ENCODE peak calls at places on chromosomes 3 and 15, in seven cellular contexts. F is thoracic aorta, U is adrenal gland, D is upper lobe of right lung, R is HFFc6, O is neural crest cell, C is brain microvascular endothelial cell. I is an unnamed sample.
A peak's percentile ranks its signal among the peaks of the same experiment; 100 is the strongest.

GRCh38 chr3:38163117-38163870 is 2.0 kb upstream of the OXSR1 start:
- DNase-seq in F (no peak), U (no peak), D (no peak), R (no peak), O (no peak), C (no peak), I (no peak)

GRCh38 chr15:52463638-52464037 is 65.0 kb downstream of the MYO5A start:
- DNase-seq in F (no peak), U (no peak), D (no peak), R (peak; percentile 25), O (no peak), C (no peak), I (no peak)

GRCh38 chr3:194166682-194167479 is 30.9 kb downstream of the HES1 start:
- DNase-seq in F (no peak), U (no peak), D (no peak), R (no peak), O (no peak), C (no peak), I (no peak)

GRCh38 chr3:129611812-129612349 is 5.4 kb upstream of the PLXND1 start:
- DNase-seq in F (no peak), U (no peak), D (no peak), R (peak; percentile 60), O (no peak), C (peak; percentile 69), I (no peak)

GRCh38 chr3:117234321-117234720 is 524.7 kb downstream of the TUSC7 start:
- DNase-seq in F (no peak), U (no peak), D (no peak), R (no peak), O (no peak), C (no peak), I (no peak)

GRCh38 chr3:7293286-7293685 is 432.4 kb downstream of the GRM7 start:
- DNase-seq in F (no peak), U (no peak), D (no peak), R (no peak), O (no peak), C (no peak), I (no peak)

GRCh38 chr3:31382856-31383255 is 149.9 kb upstream of the STT3B start:
- DNase-seq in F (no peak), U (no peak), D (no peak), R (no peak), O (no peak), C (no peak), I (no peak)

GRCh38 chr15:74461847-74462511 is 1.0 kb upstream of the UBL7 start:
- DNase-seq in F (no peak), U (no peak), D (no peak), R (no peak), O (no peak), C (no peak), I (no peak)

GRCh38 chr3:41267975-41268640 is 68.8 kb downstream of the CTNNB1 start:
- DNase-seq in F (no peak), U (no peak), D (no peak), R (peak; percentile 93), O (no peak), C (peak; percentile 98), I (no peak)

GRCh38 chr15:47718474-47719440 is 1.5 kb downstream of the SEMA6D start:
- DNase-seq in F (no peak), U (peak; percentile 60), D (peak; percentile 59), R (no peak), O (no peak), C (peak; percentile 34), I (no peak)

GRCh38 chr15:38002883-38003477 is 68.5 kb downstream of the TMCO5A start:
- DNase-seq in F (no peak), U (peak; percentile 77), D (peak; percentile 72), R (peak; percentile 69), O (peak; percentile 18), C (peak; percentile 85), I (peak; percentile 69)

GRCh38 chr15:45442497-45443135 is 64.3 kb upstream of the GATM start:
- DNase-seq in F (no peak), U (no peak), D (no peak), R (peak; percentile 55), O (no peak), C (peak; percentile 47), I (no peak)

GRCh38 chr3:186217820-186218164 is 108.9 kb upstream of the ETV5 start:
- DNase-seq in F (no peak), U (no peak), D (no peak), R (no peak), O (no peak), C (no peak), I (no peak)

GRCh38 chr3:29515451-29515850 is 234.6 kb downstream of the RBMS3 start:
- DNase-seq in F (no peak), U (no peak), D (no peak), R (peak; percentile 64), O (no peak), C (peak; percentile 43), I (no peak)

GRCh38 chr3:50028336-50028735 is 60.4 kb upstream of the RBM5 start:
- DNase-seq in F (no peak), U (no peak), D (no peak), R (peak; percentile 21), O (no peak), C (peak; percentile 22), I (no peak)

GRCh38 chr15:86384191-86384590 is 304.5 kb downstream of the AGBL1 start:
- DNase-seq in F (no peak), U (no peak), D (no peak), R (no peak), O (no peak), C (no peak), I (no peak)

GRCh38 chr3:134542287-134542686 is 56.4 kb downstream of the CEP63 start:
- DNase-seq in F (no peak), U (no peak), D (no peak), R (no peak), O (no peak), C (no peak), I (no peak)

GRCh38 chr3:134535186-134535974 is 49.5 kb downstream of the CEP63 start:
- DNase-seq in F (no peak), U (no peak), D (no peak), R (no peak), O (no peak), C (no peak), I (no peak)

GRCh38 chr3:134533493-134533892 is 47.6 kb downstream of the CEP63 start:
- DNase-seq in F (no peak), U (no peak), D (no peak), R (no peak), O (no peak), C (no peak), I (no peak)

GRCh38 chr3:134536760-134537159 is 50.9 kb downstream of the CEP63 start:
- DNase-seq in F (no peak), U (no peak), D (no peak), R (no peak), O (no peak), C (no peak), I (no peak)
- TF ChIP-seq CTCF in F (no peak), U (no peak), D (no peak), R (peak; percentile 25), O (no peak), C (no peak), I (peak; percentile 27)

GRCh38 chr3:81154611-81155143 is 606.8 kb downstream of the GBE1 start:
- DNase-seq in F (no peak), U (no peak), D (no peak), R (no peak), O (no peak), C (no peak), I (no peak)
- TF ChIP-seq CTCF in F (no peak), U (no peak), D (no peak), R (no peak), O (no peak), C (no peak), I (no peak)

DNA sequence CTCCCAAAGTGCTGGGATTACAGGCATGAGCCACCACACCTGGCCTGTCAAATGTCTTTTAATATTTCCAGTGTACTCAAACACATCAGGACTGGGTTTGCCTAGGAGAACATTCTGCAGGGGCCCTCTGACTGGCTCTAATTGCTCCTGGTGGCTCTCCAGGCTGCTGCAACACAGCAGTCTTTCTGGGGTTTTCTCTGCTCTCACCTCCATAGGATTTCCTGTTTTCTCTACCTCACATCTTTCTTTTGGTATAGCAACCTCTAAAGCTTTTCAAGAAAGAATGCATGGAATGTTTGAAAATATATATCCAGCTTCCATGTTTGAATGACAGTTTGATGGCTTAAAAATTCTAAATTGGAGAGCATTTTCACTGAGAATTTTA is 83.3 kb upstream of the IGSF10 start:
- DNase-seq in F (no peak), U (no peak), D (no peak), R (no peak), O (no peak), C (no peak), I (no peak)
- TF ChIP-seq CTCF in F (no peak), U (no peak), D (no peak), R (no peak), O (no peak), C (no peak), I (no peak)

GRCh38 chr15:29736012-29736744 is 86.1 kb downstream of the TJP1 start:
- DNase-seq in F (no peak), U (no peak), D (no peak), R (no peak), O (no peak), C (peak; percentile 24), I (no peak)

GRCh38 chr15:29734917-29735572 is 87.2 kb downstream of the TJP1 start:
- DNase-seq in F (no peak), U (no peak), D (no peak), R (no peak), O (no peak), C (peak; percentile 29), I (no peak)

GRCh38 chr15:29736745-29737023 is 85.6 kb downstream of the TJP1 start:
- DNase-seq in F (no peak), U (no peak), D (no peak), R (peak; percentile 22), O (no peak), C (peak; percentile 29), I (no peak)

DNA sequence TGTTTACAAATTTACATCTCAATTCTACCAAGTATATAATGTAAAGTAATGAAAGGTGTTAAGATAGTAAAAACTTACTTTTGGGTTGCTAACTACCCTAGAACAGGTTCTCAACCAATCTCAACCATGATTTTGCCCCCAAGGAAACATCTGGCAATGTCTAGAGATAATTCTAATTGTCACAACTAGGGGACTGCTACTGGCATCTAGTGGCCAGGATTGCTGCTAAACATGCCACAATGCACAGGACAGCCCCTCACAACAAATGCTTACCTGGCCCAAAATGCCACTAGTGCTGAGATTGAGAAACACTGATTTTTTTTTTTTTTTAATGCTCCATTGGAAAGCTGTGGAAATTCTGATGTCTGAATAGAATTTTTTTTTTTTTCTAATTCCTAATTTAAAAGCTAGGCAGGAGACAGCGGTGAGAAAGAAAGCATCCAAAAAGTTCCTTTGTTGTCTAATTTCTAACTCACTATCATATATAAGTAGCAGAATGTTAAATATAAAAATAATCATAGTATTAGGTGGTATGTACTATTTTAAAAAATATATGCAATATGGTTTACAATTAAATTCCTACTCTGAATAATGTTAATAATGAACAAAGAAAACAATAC is 81.5 kb downstream of the TJP1 start:
- DNase-seq in F (no peak), U (no peak), D (no peak), R (no peak), O (no peak), C (no peak), I (no peak)
- TF ChIP-seq CTCF in F (no peak), U (no peak), D (no peak), R (peak; percentile 56), O (peak; percentile 32), C (peak; percentile 49), I (no peak)